ENCODE peak calls at places on chromosomes 6 and 20, in eight cellular contexts. One of them, this sample, is unnamed.

GRCh38 chr6:79946773-79947190 is 571 bp downstream of the ELOVL4 start:
- DNase-seq in dorsolateral prefrontal cortex: peak
- DNase-seq in mesothelial cell of epicardium: peak
- DNase-seq in mucosa of descending colon: peak
- DNase-seq in activated CD8-positive, alpha-beta T cell treated with anti-CD3 and anti-CD28 coated beads for 36 hours: peak
- DNase-seq in fibroblast of pulmonary artery: peak
- DNase-seq in fibroblast of the aortic adventitia: peak
- DNase-seq in fibroblast of lung: peak
- DNase-seq in this sample: no peak

GRCh38 chr6:140208286-140208685 is 833.8 kb upstream of the CITED2 start:
- DNase-seq in activated CD8-positive, alpha-beta T cell treated with anti-CD3 and anti-CD28 coated beads for 36 hours: no peak
- DNase-seq in mesothelial cell of epicardium: no peak
- DNase-seq in fibroblast of lung: no peak
- DNase-seq in fibroblast of the aortic adventitia: no peak
- DNase-seq in mucosa of descending colon: no peak
- DNase-seq in fibroblast of pulmonary artery: no peak
- DNase-seq in dorsolateral prefrontal cortex: no peak
- DNase-seq in this sample: no peak

GRCh38 chr6:73079978-73080377 is 145.3 kb downstream of the KHDC1L start:
- DNase-seq in mucosa of descending colon: no peak
- DNase-seq in mesothelial cell of epicardium: no peak
- DNase-seq in activated CD8-positive, alpha-beta T cell treated with anti-CD3 and anti-CD28 coated beads for 36 hours: no peak
- DNase-seq in fibroblast of pulmonary artery: no peak
- DNase-seq in dorsolateral prefrontal cortex: no peak
- DNase-seq in fibroblast of lung: no peak
- DNase-seq in fibroblast of the aortic adventitia: no peak
- DNase-seq in this sample: peak

GRCh38 chr6:43636312-43636667 is 650 bp downstream of the MAD2L1BP start:
- DNase-seq in mesothelial cell of epicardium: no peak
- DNase-seq in dorsolateral prefrontal cortex: no peak
- DNase-seq in fibroblast of the aortic adventitia: peak
- DNase-seq in fibroblast of lung: peak
- DNase-seq in mucosa of descending colon: no peak
- DNase-seq in activated CD8-positive, alpha-beta T cell treated with anti-CD3 and anti-CD28 coated beads for 36 hours: peak
- DNase-seq in fibroblast of pulmonary artery: peak
- DNase-seq in this sample: no peak

GRCh38 chr6:25404094-25404493 is 124.9 kb downstream of the CARMIL1 start:
- DNase-seq in fibroblast of the aortic adventitia: no peak
- DNase-seq in dorsolateral prefrontal cortex: no peak
- DNase-seq in mesothelial cell of epicardium: no peak
- DNase-seq in fibroblast of pulmonary artery: no peak
- DNase-seq in mucosa of descending colon: no peak
- DNase-seq in activated CD8-positive, alpha-beta T cell treated with anti-CD3 and anti-CD28 coated beads for 36 hours: no peak
- DNase-seq in fibroblast of lung: no peak
- DNase-seq in this sample: no peak

GRCh38 chr6:136226674-136227377 is 23.3 kb downstream of the MTFR2 start:
- DNase-seq in fibroblast of pulmonary artery: no peak
- DNase-seq in fibroblast of the aortic adventitia: peak
- DNase-seq in mesothelial cell of epicardium: no peak
- DNase-seq in activated CD8-positive, alpha-beta T cell treated with anti-CD3 and anti-CD28 coated beads for 36 hours: no peak
- DNase-seq in dorsolateral prefrontal cortex: no peak
- DNase-seq in fibroblast of lung: no peak
- DNase-seq in mucosa of descending colon: no peak
- DNase-seq in this sample: no peak

GRCh38 chr6:1700283-1700967 is 90.7 kb downstream of the FOXC1 start:
- DNase-seq in dorsolateral prefrontal cortex: no peak
- DNase-seq in activated CD8-positive, alpha-beta T cell treated with anti-CD3 and anti-CD28 coated beads for 36 hours: no peak
- DNase-seq in mucosa of descending colon: no peak
- DNase-seq in mesothelial cell of epicardium: no peak
- DNase-seq in fibroblast of pulmonary artery: no peak
- DNase-seq in fibroblast of lung: no peak
- DNase-seq in fibroblast of the aortic adventitia: no peak
- DNase-seq in this sample: no peak

GRCh38 chr6:2237001-2237400 is 8.4 kb downstream of the GMDS start:
- DNase-seq in mesothelial cell of epicardium: no peak
- DNase-seq in fibroblast of the aortic adventitia: peak
- DNase-seq in fibroblast of lung: peak
- DNase-seq in dorsolateral prefrontal cortex: no peak
- DNase-seq in activated CD8-positive, alpha-beta T cell treated with anti-CD3 and anti-CD28 coated beads for 36 hours: no peak
- DNase-seq in mucosa of descending colon: no peak
- DNase-seq in fibroblast of pulmonary artery: peak
- DNase-seq in this sample: no peak

GRCh38 chr6:124967444-124967843 is 5.2 kb downstream of the RNF217 start:
- DNase-seq in activated CD8-positive, alpha-beta T cell treated with anti-CD3 and anti-CD28 coated beads for 36 hours: no peak
- DNase-seq in mucosa of descending colon: no peak
- DNase-seq in fibroblast of the aortic adventitia: no peak
- DNase-seq in fibroblast of pulmonary artery: no peak
- DNase-seq in fibroblast of lung: peak
- DNase-seq in mesothelial cell of epicardium: no peak
- DNase-seq in dorsolateral prefrontal cortex: no peak
- DNase-seq in this sample: no peak

GRCh38 chr20:41408986-41409385 is 42.4 kb upstream of the EMILIN3 start:
- DNase-seq in fibroblast of the aortic adventitia: no peak
- DNase-seq in dorsolateral prefrontal cortex: peak
- DNase-seq in fibroblast of lung: no peak
- DNase-seq in fibroblast of pulmonary artery: no peak
- DNase-seq in activated CD8-positive, alpha-beta T cell treated with anti-CD3 and anti-CD28 coated beads for 36 hours: no peak
- DNase-seq in mesothelial cell of epicardium: no peak
- DNase-seq in mucosa of descending colon: no peak
- DNase-seq in this sample: no peak

GRCh38 chr6:131914967-131915751 is 36.0 kb downstream of the CCN2 start:
- DNase-seq in fibroblast of the aortic adventitia: peak
- DNase-seq in fibroblast of pulmonary artery: peak
- DNase-seq in mesothelial cell of epicardium: peak
- DNase-seq in activated CD8-positive, alpha-beta T cell treated with anti-CD3 and anti-CD28 coated beads for 36 hours: peak
- DNase-seq in fibroblast of lung: peak
- DNase-seq in mucosa of descending colon: no peak
- DNase-seq in dorsolateral prefrontal cortex: peak
- DNase-seq in this sample: peak

GRCh38 chr6:41634657-41635056 is 3.6 kb upstream of the MDFI start:
- DNase-seq in dorsolateral prefrontal cortex: no peak
- DNase-seq in mucosa of descending colon: no peak
- DNase-seq in activated CD8-positive, alpha-beta T cell treated with anti-CD3 and anti-CD28 coated beads for 36 hours: no peak
- DNase-seq in mesothelial cell of epicardium: peak
- DNase-seq in fibroblast of lung: no peak
- DNase-seq in fibroblast of the aortic adventitia: no peak
- DNase-seq in fibroblast of pulmonary artery: peak
- DNase-seq in this sample: no peak

GRCh38 chr6:112282217-112282616 is 27.9 kb upstream of the LAMA4 start:
- DNase-seq in dorsolateral prefrontal cortex: peak
- DNase-seq in mesothelial cell of epicardium: peak
- DNase-seq in activated CD8-positive, alpha-beta T cell treated with anti-CD3 and anti-CD28 coated beads for 36 hours: no peak
- DNase-seq in fibroblast of pulmonary artery: peak
- DNase-seq in fibroblast of the aortic adventitia: peak
- DNase-seq in mucosa of descending colon: peak
- DNase-seq in fibroblast of lung: peak
- DNase-seq in this sample: no peak

GRCh38 chr20:59723108-59723500 is 118.8 kb downstream of the PHACTR3 start:
- DNase-seq in mucosa of descending colon: no peak
- DNase-seq in mesothelial cell of epicardium: no peak
- DNase-seq in activated CD8-positive, alpha-beta T cell treated with anti-CD3 and anti-CD28 coated beads for 36 hours: no peak
- DNase-seq in fibroblast of the aortic adventitia: no peak
- DNase-seq in fibroblast of lung: no peak
- DNase-seq in dorsolateral prefrontal cortex: no peak
- DNase-seq in fibroblast of pulmonary artery: no peak
- DNase-seq in this sample: no peak

GRCh38 chr6:48213076-48213788 is 102.2 kb upstream of the PTCHD4 start:
- DNase-seq in dorsolateral prefrontal cortex: no peak
- DNase-seq in fibroblast of lung: no peak
- DNase-seq in activated CD8-positive, alpha-beta T cell treated with anti-CD3 and anti-CD28 coated beads for 36 hours: no peak
- DNase-seq in mesothelial cell of epicardium: no peak
- DNase-seq in fibroblast of the aortic adventitia: no peak
- DNase-seq in mucosa of descending colon: no peak
- DNase-seq in fibroblast of pulmonary artery: no peak
- DNase-seq in this sample: no peak

GRCh38 chr20:3783068-3783489 is 1.8 kb upstream of the SPEF1 start:
- DNase-seq in fibroblast of the aortic adventitia: no peak
- DNase-seq in fibroblast of pulmonary artery: no peak
- DNase-seq in mesothelial cell of epicardium: no peak
- DNase-seq in dorsolateral prefrontal cortex: no peak
- DNase-seq in mucosa of descending colon: no peak
- DNase-seq in fibroblast of lung: no peak
- DNase-seq in activated CD8-positive, alpha-beta T cell treated with anti-CD3 and anti-CD28 coated beads for 36 hours: no peak
- DNase-seq in this sample: no peak

GRCh38 chr6:129612440-129612839 is 97.5 kb downstream of the ARHGAP18 start:
- DNase-seq in mesothelial cell of epicardium: no peak
- DNase-seq in fibroblast of the aortic adventitia: no peak
- DNase-seq in dorsolateral prefrontal cortex: no peak
- DNase-seq in fibroblast of pulmonary artery: no peak
- DNase-seq in activated CD8-positive, alpha-beta T cell treated with anti-CD3 and anti-CD28 coated beads for 36 hours: no peak
- DNase-seq in mucosa of descending colon: no peak
- DNase-seq in fibroblast of lung: no peak
- DNase-seq in this sample: no peak

GRCh38 chr6:32983964-32984638 is 15.7 kb downstream of the BRD2 start:
- DNase-seq in activated CD8-positive, alpha-beta T cell treated with anti-CD3 and anti-CD28 coated beads for 36 hours: no peak
- DNase-seq in fibroblast of the aortic adventitia: no peak
- DNase-seq in dorsolateral prefrontal cortex: no peak
- DNase-seq in mucosa of descending colon: no peak
- DNase-seq in fibroblast of lung: no peak
- DNase-seq in mesothelial cell of epicardium: no peak
- DNase-seq in fibroblast of pulmonary artery: no peak
- DNase-seq in this sample: no peak

GRCh38 chr6:158439255-158439654 is 120.6 kb upstream of the TMEM181 start:
- DNase-seq in mesothelial cell of epicardium: no peak
- DNase-seq in mucosa of descending colon: no peak
- DNase-seq in dorsolateral prefrontal cortex: no peak
- DNase-seq in fibroblast of lung: no peak
- DNase-seq in activated CD8-positive, alpha-beta T cell treated with anti-CD3 and anti-CD28 coated beads for 36 hours: no peak
- DNase-seq in fibroblast of pulmonary artery: no peak
- DNase-seq in fibroblast of the aortic adventitia: no peak
- DNase-seq in this sample: peak

GRCh38 chr20:61614311-61615100 is 362.4 kb downstream of the CDH4 start:
- DNase-seq in mucosa of descending colon: no peak
- DNase-seq in mesothelial cell of epicardium: no peak
- DNase-seq in activated CD8-positive, alpha-beta T cell treated with anti-CD3 and anti-CD28 coated beads for 36 hours: no peak
- DNase-seq in fibroblast of lung: no peak
- DNase-seq in fibroblast of the aortic adventitia: no peak
- DNase-seq in dorsolateral prefrontal cortex: no peak
- DNase-seq in fibroblast of pulmonary artery: no peak
- DNase-seq in this sample: no peak

GRCh38 chr20:32535316-32535952 is 49.7 kb downstream of the NOL4L start:
- DNase-seq in fibroblast of pulmonary artery: no peak
- DNase-seq in fibroblast of the aortic adventitia: no peak
- DNase-seq in activated CD8-positive, alpha-beta T cell treated with anti-CD3 and anti-CD28 coated beads for 36 hours: peak
- DNase-seq in dorsolateral prefrontal cortex: no peak
- DNase-seq in mesothelial cell of epicardium: no peak
- DNase-seq in fibroblast of lung: no peak
- DNase-seq in mucosa of descending colon: peak
- DNase-seq in this sample: no peak

GRCh38 chr6:163494279-163494727 is 79.8 kb downstream of the QKI start:
- DNase-seq in mucosa of descending colon: no peak
- DNase-seq in fibroblast of the aortic adventitia: no peak
- DNase-seq in fibroblast of lung: no peak
- DNase-seq in fibroblast of pulmonary artery: no peak
- DNase-seq in dorsolateral prefrontal cortex: no peak
- DNase-seq in mesothelial cell of epicardium: no peak
- DNase-seq in activated CD8-positive, alpha-beta T cell treated with anti-CD3 and anti-CD28 coated beads for 36 hours: no peak
- DNase-seq in this sample: no peak
- TF ChIP-seq CTCF in mucosa of descending colon: no peak
- TF ChIP-seq CTCF in fibroblast of the aortic adventitia: no peak
- TF ChIP-seq CTCF in fibroblast of lung: no peak
- TF ChIP-seq CTCF in fibroblast of pulmonary artery: no peak
- TF ChIP-seq CTCF in dorsolateral prefrontal cortex: no peak
- TF ChIP-seq CTCF in mesothelial cell of epicardium: no peak
- TF ChIP-seq CTCF in activated CD8-positive, alpha-beta T cell treated with anti-CD3 and anti-CD28 coated beads for 36 hours: no peak
- TF ChIP-seq CTCF in this sample: no peak

GRCh38 chr6:88013554-88013953 is 34.1 kb upstream of the SPACA1 start:
- DNase-seq in mucosa of descending colon: no peak
- DNase-seq in fibroblast of the aortic adventitia: no peak
- DNase-seq in mesothelial cell of epicardium: no peak
- DNase-seq in activated CD8-positive, alpha-beta T cell treated with anti-CD3 and anti-CD28 coated beads for 36 hours: no peak
- DNase-seq in fibroblast of lung: no peak
- DNase-seq in fibroblast of pulmonary artery: no peak
- DNase-seq in dorsolateral prefrontal cortex: no peak
- DNase-seq in this sample: no peak
- TF ChIP-seq CTCF in mucosa of descending colon: no peak
- TF ChIP-seq CTCF in fibroblast of the aortic adventitia: no peak
- TF ChIP-seq CTCF in mesothelial cell of epicardium: no peak
- TF ChIP-seq CTCF in activated CD8-positive, alpha-beta T cell treated with anti-CD3 and anti-CD28 coated beads for 36 hours: no peak
- TF ChIP-seq CTCF in fibroblast of lung: no peak
- TF ChIP-seq CTCF in fibroblast of pulmonary artery: no peak
- TF ChIP-seq CTCF in dorsolateral prefrontal cortex: no peak
- TF ChIP-seq CTCF in this sample: no peak

DNA sequence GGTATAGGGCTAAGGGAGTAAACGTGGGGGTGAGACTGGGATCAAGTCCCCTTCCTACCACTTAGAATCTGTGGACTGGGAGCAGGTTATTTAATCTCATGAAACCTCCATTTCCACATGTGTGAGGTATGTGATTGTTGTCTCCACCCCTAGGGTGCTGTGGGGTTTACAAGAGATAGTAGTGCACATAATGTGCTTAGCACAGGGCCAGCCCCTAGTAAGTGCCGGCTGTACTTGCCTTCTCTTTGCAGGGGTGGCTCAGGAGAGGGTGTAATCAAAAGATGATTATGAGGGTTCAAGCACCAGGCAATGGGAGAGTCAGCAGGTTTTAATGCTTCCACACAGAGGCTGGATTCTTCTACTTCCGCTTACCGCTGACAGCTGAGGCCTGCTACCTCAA is 6.9 kb downstream of the NT5E start:
- DNase-seq in mesothelial cell of epicardium: no peak
- DNase-seq in fibroblast of lung: no peak
- DNase-seq in activated CD8-positive, alpha-beta T cell treated with anti-CD3 and anti-CD28 coated beads for 36 hours: no peak
- DNase-seq in mucosa of descending colon: no peak
- DNase-seq in dorsolateral prefrontal cortex: no peak
- DNase-seq in fibroblast of pulmonary artery: no peak
- DNase-seq in fibroblast of the aortic adventitia: peak
- DNase-seq in this sample: no peak
- TF ChIP-seq CTCF in mesothelial cell of epicardium: no peak
- TF ChIP-seq CTCF in fibroblast of lung: no peak
- TF ChIP-seq CTCF in activated CD8-positive, alpha-beta T cell treated with anti-CD3 and anti-CD28 coated beads for 36 hours: no peak
- TF ChIP-seq CTCF in mucosa of descending colon: no peak
- TF ChIP-seq CTCF in dorsolateral prefrontal cortex: no peak
- TF ChIP-seq CTCF in fibroblast of pulmonary artery: no peak
- TF ChIP-seq CTCF in fibroblast of the aortic adventitia: no peak
- TF ChIP-seq CTCF in this sample: no peak

GRCh38 chr6:39154705-39155104 is 39.7 kb upstream of the SAYSD1 start:
- DNase-seq in fibroblast of the aortic adventitia: no peak
- DNase-seq in fibroblast of pulmonary artery: no peak
- DNase-seq in mucosa of descending colon: no peak
- DNase-seq in fibroblast of lung: no peak
- DNase-seq in dorsolateral prefrontal cortex: no peak
- DNase-seq in activated CD8-positive, alpha-beta T cell treated with anti-CD3 and anti-CD28 coated beads for 36 hours: no peak
- DNase-seq in mesothelial cell of epicardium: no peak
- DNase-seq in this sample: no peak

GRCh38 chr6:39153766-39154397 is 38.9 kb upstream of the SAYSD1 start:
- DNase-seq in mesothelial cell of epicardium: no peak
- DNase-seq in mucosa of descending colon: no peak
- DNase-seq in activated CD8-positive, alpha-beta T cell treated with anti-CD3 and anti-CD28 coated beads for 36 hours: peak
- DNase-seq in fibroblast of lung: no peak
- DNase-seq in dorsolateral prefrontal cortex: no peak
- DNase-seq in fibroblast of pulmonary artery: no peak
- DNase-seq in fibroblast of the aortic adventitia: no peak
- DNase-seq in this sample: no peak

GRCh38 chr6:39156763-39157162 is 41.8 kb upstream of the SAYSD1 start:
- DNase-seq in fibroblast of lung: no peak
- DNase-seq in activated CD8-positive, alpha-beta T cell treated with anti-CD3 and anti-CD28 coated beads for 36 hours: no peak
- DNase-seq in dorsolateral prefrontal cortex: no peak
- DNase-seq in fibroblast of pulmonary artery: no peak
- DNase-seq in mesothelial cell of epicardium: no peak
- DNase-seq in fibroblast of the aortic adventitia: no peak
- DNase-seq in mucosa of descending colon: no peak
- DNase-seq in this sample: no peak

GRCh38 chr6:39152247-39152646 is 37.3 kb upstream of the SAYSD1 start:
- DNase-seq in mucosa of descending colon: no peak
- DNase-seq in fibroblast of lung: no peak
- DNase-seq in mesothelial cell of epicardium: no peak
- DNase-seq in fibroblast of pulmonary artery: no peak
- DNase-seq in activated CD8-positive, alpha-beta T cell treated with anti-CD3 and anti-CD28 coated beads for 36 hours: no peak
- DNase-seq in fibroblast of the aortic adventitia: no peak
- DNase-seq in dorsolateral prefrontal cortex: no peak
- DNase-seq in this sample: no peak

GRCh38 chr6:39157511-39157910 is 42.5 kb upstream of the SAYSD1 start:
- DNase-seq in mucosa of descending colon: no peak
- DNase-seq in fibroblast of the aortic adventitia: no peak
- DNase-seq in fibroblast of lung: no peak
- DNase-seq in activated CD8-positive, alpha-beta T cell treated with anti-CD3 and anti-CD28 coated beads for 36 hours: no peak
- DNase-seq in dorsolateral prefrontal cortex: no peak
- DNase-seq in fibroblast of pulmonary artery: no peak
- DNase-seq in mesothelial cell of epicardium: no peak
- DNase-seq in this sample: no peak
- TF ChIP-seq CTCF in mucosa of descending colon: no peak
- TF ChIP-seq CTCF in fibroblast of the aortic adventitia: no peak
- TF ChIP-seq CTCF in fibroblast of lung: no peak
- TF ChIP-seq CTCF in activated CD8-positive, alpha-beta T cell treated with anti-CD3 and anti-CD28 coated beads for 36 hours: no peak
- TF ChIP-seq CTCF in dorsolateral prefrontal cortex: no peak
- TF ChIP-seq CTCF in fibroblast of pulmonary artery: no peak
- TF ChIP-seq CTCF in mesothelial cell of epicardium: no peak
- TF ChIP-seq CTCF in this sample: no peak

This sample was measured in GM13976.